ENCODE peak calls at places on chromosomes 4 and X, in seven cellular contexts. One of them, this sample, is unnamed.

GRCh38 chrX:151505796-151506195 is 57.7 kb upstream of the PASD1 start:
- DNase-seq in iPS-NIHi11: peak
- DNase-seq in NCI-H1105: peak
- DNase-seq in esophagus squamous epithelium: no peak
- DNase-seq in epithelial cell of esophagus: peak
- DNase-seq in NCI-H1092: no peak
- DNase-seq in GM13976: no peak
- DNase-seq in this sample: peak

GRCh38 chr4:150078996-150079581 is 844 bp downstream of the DCLK2 start:
- DNase-seq in NCI-H1105: peak
- DNase-seq in NCI-H1092: peak
- DNase-seq in iPS-NIHi11: peak
- DNase-seq in GM13976: peak
- DNase-seq in epithelial cell of esophagus: peak
- DNase-seq in esophagus squamous epithelium: no peak
- DNase-seq in this sample: peak

GRCh38 chr4:158778712-158779111 is 9.9 kb downstream of the FNIP2 start:
- DNase-seq in NCI-H1092: no peak
- DNase-seq in iPS-NIHi11: no peak
- DNase-seq in epithelial cell of esophagus: peak
- DNase-seq in GM13976: no peak
- DNase-seq in esophagus squamous epithelium: no peak
- DNase-seq in NCI-H1105: peak
- DNase-seq in this sample: no peak

GRCh38 chr4:24569662-24570061 is 14.7 kb downstream of the DHX15 start:
- DNase-seq in GM13976: no peak
- DNase-seq in epithelial cell of esophagus: no peak
- DNase-seq in NCI-H1092: no peak
- DNase-seq in NCI-H1105: no peak
- DNase-seq in iPS-NIHi11: no peak
- DNase-seq in esophagus squamous epithelium: no peak
- DNase-seq in this sample: no peak

GRCh38 chrX:39675619-39676018 is 422.1 kb downstream of the BCOR start:
- DNase-seq in esophagus squamous epithelium: no peak
- DNase-seq in NCI-H1105: no peak
- DNase-seq in NCI-H1092: no peak
- DNase-seq in epithelial cell of esophagus: no peak
- DNase-seq in iPS-NIHi11: no peak
- DNase-seq in GM13976: no peak
- DNase-seq in this sample: no peak

GRCh38 chrX:124028177-124028576 is 66.7 kb downstream of the STAG2 start:
- DNase-seq in epithelial cell of esophagus: peak
- DNase-seq in GM13976: no peak
- DNase-seq in NCI-H1105: no peak
- DNase-seq in esophagus squamous epithelium: no peak
- DNase-seq in iPS-NIHi11: no peak
- DNase-seq in NCI-H1092: no peak
- DNase-seq in this sample: no peak

GRCh38 chr4:182280439-182281111 is 37.4 kb downstream of the TENM3 start:
- DNase-seq in NCI-H1092: no peak
- DNase-seq in iPS-NIHi11: no peak
- DNase-seq in epithelial cell of esophagus: no peak
- DNase-seq in esophagus squamous epithelium: no peak
- DNase-seq in GM13976: no peak
- DNase-seq in NCI-H1105: no peak
- DNase-seq in this sample: no peak

GRCh38 chrX:51641421-51642021 is 22.8 kb upstream of the CENPVL3 start:
- DNase-seq in iPS-NIHi11: peak
- DNase-seq in esophagus squamous epithelium: no peak
- DNase-seq in NCI-H1092: peak
- DNase-seq in NCI-H1105: peak
- DNase-seq in GM13976: peak
- DNase-seq in epithelial cell of esophagus: peak
- DNase-seq in this sample: no peak

GRCh38 chrX:111100191-111100590 is 4.2 kb downstream of the PAK3 start:
- DNase-seq in NCI-H1092: peak
- DNase-seq in iPS-NIHi11: peak
- DNase-seq in GM13976: peak
- DNase-seq in NCI-H1105: peak
- DNase-seq in esophagus squamous epithelium: no peak
- DNase-seq in epithelial cell of esophagus: peak
- DNase-seq in this sample: peak

This sample was measured in islet precursor cell.